ENCODE peak calls at places on chromosomes 11 and 22, in four cellular contexts. One of them, this sample, is unnamed.
A peak's percentile ranks its signal among the peaks of the same experiment; 100 is the strongest.

GRCh38 chr11:61815790-61816735 is 740 bp downstream of the FADS1 start:
- DNase-seq in A549: peak; percentile 79
- DNase-seq in transverse colon: peak; percentile 52
- DNase-seq in H1: peak; percentile 85
- DNase-seq in this sample: peak; percentile 81

GRCh38 chr11:130088217-130088616 is 18.5 kb downstream of the APLP2 start:
- DNase-seq in H1: no peak
- DNase-seq in transverse colon: no peak
- DNase-seq in A549: no peak
- DNase-seq in this sample: no peak

GRCh38 chr11:76665921-76666351 is 4.6 kb downstream of the LRRC32 start:
- DNase-seq in H1: no peak
- DNase-seq in A549: no peak
- DNase-seq in transverse colon: peak; percentile 5
- DNase-seq in this sample: peak; percentile 39

GRCh38 chr11:132312616-132313210 is 942.3 kb downstream of the NTM start:
- DNase-seq in transverse colon: no peak
- DNase-seq in H1: no peak
- DNase-seq in A549: peak; percentile 7
- DNase-seq in this sample: no peak

GRCh38 chr11:64204464-64204989 is 2.0 kb upstream of the FERMT3 start:
- DNase-seq in H1: peak; percentile 80
- DNase-seq in A549: peak; percentile 89
- DNase-seq in transverse colon: peak; percentile 93
- DNase-seq in this sample: peak; percentile 91

GRCh38 chr11:99260696-99261095 is 239.9 kb downstream of the CNTN5 start:
- DNase-seq in A549: peak; percentile 25
- DNase-seq in transverse colon: no peak
- DNase-seq in H1: no peak
- DNase-seq in this sample: no peak

GRCh38 chr22:49849161-49850020 is 4.3 kb upstream of the ZBED4 start:
- DNase-seq in transverse colon: no peak
- DNase-seq in H1: no peak
- DNase-seq in A549: no peak
- DNase-seq in this sample: no peak

GRCh38 chr11:124174001-124174400 is 9.1 kb upstream of the OR10D3 start:
- DNase-seq in H1: no peak
- DNase-seq in transverse colon: no peak
- DNase-seq in A549: peak; percentile 58
- DNase-seq in this sample: no peak

GRCh38 chr11:78020248-78020647 is 2.8 kb downstream of the KCTD14 start:
- DNase-seq in A549: peak; percentile 13
- DNase-seq in H1: no peak
- DNase-seq in transverse colon: no peak
- DNase-seq in this sample: no peak

GRCh38 chr22:39130892-39131855 is 21.3 kb downstream of the CBX7 start:
- DNase-seq in transverse colon: no peak
- DNase-seq in H1: no peak
- DNase-seq in A549: no peak
- DNase-seq in this sample: peak; percentile 29

GRCh38 chr11:12629601-12630313 is 44.5 kb upstream of the TEAD1 start:
- DNase-seq in transverse colon: no peak
- DNase-seq in H1: no peak
- DNase-seq in A549: no peak
- DNase-seq in this sample: no peak

GRCh38 chr11:33701302-33701701 is 676 bp upstream of the C11orf91 start:
- DNase-seq in transverse colon: no peak
- DNase-seq in A549: no peak
- DNase-seq in H1: no peak
- DNase-seq in this sample: no peak

GRCh38 chr11:16528639-16529038 is 172.3 kb upstream of the SOX6 start:
- DNase-seq in transverse colon: no peak
- DNase-seq in H1: no peak
- DNase-seq in A549: no peak
- DNase-seq in this sample: no peak

GRCh38 chr11:68146704-68147474 is 25.7 kb upstream of the CHKA start:
- DNase-seq in transverse colon: peak; percentile 84
- DNase-seq in A549: peak; percentile 92
- DNase-seq in H1: no peak
- DNase-seq in this sample: no peak

GRCh38 chr11:1161410-1162152 is 3.8 kb downstream of the MUC5AC start:
- DNase-seq in transverse colon: peak; percentile 3
- DNase-seq in H1: no peak
- DNase-seq in A549: no peak
- DNase-seq in this sample: no peak

GRCh38 chr22:50561401-50562074 is 1.2 kb downstream of the SYCE3 start:
- DNase-seq in A549: no peak
- DNase-seq in transverse colon: no peak
- DNase-seq in H1: no peak
- DNase-seq in this sample: no peak

GRCh38 chr11:10139081-10139480 is 154.9 kb downstream of the SBF2 start:
- DNase-seq in A549: no peak
- DNase-seq in transverse colon: no peak
- DNase-seq in H1: no peak
- DNase-seq in this sample: no peak
- TF ChIP-seq CTCF in A549: no peak
- TF ChIP-seq CTCF in transverse colon: no peak
- TF ChIP-seq CTCF in H1: no peak
- TF ChIP-seq CTCF in this sample: no peak

GRCh38 chr11:10386361-10386760 is 68.7 kb upstream of the AMPD3 start:
- DNase-seq in H1: no peak
- DNase-seq in transverse colon: no peak
- DNase-seq in A549: no peak
- DNase-seq in this sample: no peak

GRCh38 chr11:10386861-10387208 is 68.2 kb upstream of the AMPD3 start:
- DNase-seq in H1: no peak
- DNase-seq in A549: no peak
- DNase-seq in transverse colon: no peak
- DNase-seq in this sample: no peak

GRCh38 chr11:10388096-10388495 is 67.0 kb upstream of the AMPD3 start:
- DNase-seq in A549: no peak
- DNase-seq in transverse colon: no peak
- DNase-seq in H1: peak; percentile 37
- DNase-seq in this sample: no peak

GRCh38 chr11:10388574-10388973 is 66.5 kb upstream of the AMPD3 start:
- DNase-seq in H1: no peak
- DNase-seq in transverse colon: no peak
- DNase-seq in A549: no peak
- DNase-seq in this sample: no peak

GRCh38 chr11:10387209-10388083 is 67.6 kb upstream of the AMPD3 start:
- DNase-seq in transverse colon: peak; percentile 46
- DNase-seq in A549: no peak
- DNase-seq in H1: peak; percentile 34
- DNase-seq in this sample: peak; percentile 79
- H3K4me3 ChIP-seq in transverse colon: no peak overlapping the region
- H3K4me3 ChIP-seq in A549: no peak overlapping the region
- H3K4me3 ChIP-seq in H1: no peak overlapping the region
- H3K4me3 ChIP-seq in this sample: no peak overlapping the region

GRCh38 chr22:43923631-43924548 is at the start of gene PNPLA3:
- DNase-seq in A549: peak; percentile 71
- DNase-seq in H1: peak; percentile 98
- DNase-seq in transverse colon: peak; percentile 87
- DNase-seq in this sample: peak; percentile 92

GRCh38 chr22:43926349-43926710 is 2.7 kb downstream of the PNPLA3 start:
- DNase-seq in transverse colon: no peak
- DNase-seq in A549: no peak
- DNase-seq in H1: no peak
- DNase-seq in this sample: no peak

GRCh38 chr22:43928418-43929307 is 5.1 kb downstream of the PNPLA3 start:
- DNase-seq in A549: no peak
- DNase-seq in H1: no peak
- DNase-seq in transverse colon: no peak
- DNase-seq in this sample: no peak

GRCh38 chr22:43923191-43923590 is 414 bp upstream of the PNPLA3 start:
- DNase-seq in H1: peak; percentile 56
- DNase-seq in transverse colon: no peak
- DNase-seq in A549: no peak
- DNase-seq in this sample: no peak

DNA sequence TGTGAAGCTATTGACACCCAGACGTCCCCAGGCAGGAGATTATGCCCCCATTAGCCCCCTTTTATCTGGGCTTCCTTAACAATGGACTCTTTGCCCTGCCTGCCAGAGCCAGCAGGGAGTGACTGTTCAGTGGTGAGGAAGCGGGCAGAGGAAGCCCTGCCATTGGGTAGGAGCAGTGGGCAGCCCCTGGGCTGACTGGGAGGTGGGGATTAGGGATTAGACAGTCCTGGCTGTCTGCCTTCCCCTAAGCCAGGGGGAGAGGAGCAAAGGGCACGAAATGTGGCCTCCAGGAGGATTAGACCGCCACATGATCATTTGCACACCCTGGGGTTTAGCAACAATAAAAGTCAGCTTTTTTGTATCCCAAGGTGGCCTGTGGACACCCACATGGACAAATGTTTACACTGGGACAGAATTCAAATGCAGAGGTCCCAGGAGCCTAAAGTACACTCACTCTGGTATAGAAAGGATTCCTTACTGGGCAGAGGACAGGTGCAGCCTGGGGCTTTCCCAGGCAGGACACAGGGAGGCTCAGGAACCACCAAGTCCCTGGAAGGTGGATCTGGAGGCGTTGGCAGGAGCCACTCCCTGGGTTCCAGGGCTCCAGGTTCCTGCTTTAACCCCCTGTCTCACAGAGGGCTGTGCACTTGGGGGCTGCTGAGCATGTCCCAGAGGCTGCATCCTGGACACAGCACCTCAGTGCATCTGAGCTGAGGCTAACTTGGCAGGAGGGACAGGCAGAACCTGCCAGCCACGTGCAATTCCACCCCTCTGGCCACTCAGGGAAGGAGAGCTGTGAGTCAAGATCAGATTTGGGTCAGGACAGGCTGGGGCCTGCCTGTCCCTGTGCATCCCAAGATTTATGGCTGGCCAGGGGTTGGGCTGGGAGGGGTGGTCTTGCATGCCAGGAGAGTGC is 2.1 kb downstream of the PNPLA3 start:
- DNase-seq in A549: no peak
- DNase-seq in H1: peak; percentile 60
- DNase-seq in transverse colon: no peak
- DNase-seq in this sample: no peak
- TF ChIP-seq EP300 in A549: no peak
- TF ChIP-seq EP300 in H1: no peak
- TF ChIP-seq EP300 in transverse colon: no peak
- TF ChIP-seq EP300 in this sample: no peak

DNA sequence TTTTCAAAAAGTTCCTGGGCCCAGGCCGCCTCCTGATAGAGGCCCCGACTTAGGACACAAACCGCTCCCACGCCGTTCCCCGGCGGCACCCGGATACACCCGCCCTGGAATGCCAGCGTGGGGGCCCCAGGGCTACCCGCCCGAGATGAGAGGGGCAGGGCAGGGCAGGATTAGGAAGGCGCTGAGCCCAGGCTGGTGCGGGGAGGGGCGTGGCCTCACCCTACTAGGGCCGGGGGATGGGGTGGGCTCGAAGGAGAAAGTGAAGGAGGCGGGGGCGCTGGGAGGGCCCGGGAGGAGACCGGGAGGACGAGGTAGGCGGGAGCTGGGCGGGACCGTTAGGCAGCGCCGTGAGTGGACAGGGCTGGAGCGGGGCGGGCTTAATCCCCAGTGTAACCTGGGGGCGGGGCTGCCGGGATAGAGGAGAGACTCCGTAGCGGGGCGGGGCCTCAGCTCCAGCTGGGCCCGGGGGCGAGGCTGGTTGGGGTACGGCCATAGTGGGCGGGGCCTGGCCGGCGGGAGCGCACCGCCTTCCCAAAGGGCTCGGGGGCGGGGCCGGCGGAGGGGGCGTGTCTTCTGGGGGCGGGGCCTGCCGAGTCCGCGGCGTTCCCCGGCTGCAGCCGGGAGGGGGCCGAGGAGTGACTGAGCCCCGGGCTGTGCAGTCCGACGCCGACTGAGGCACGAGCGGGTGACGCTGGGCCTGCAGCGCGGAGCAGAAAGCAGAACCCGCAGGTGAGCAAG is at the start of gene CD82:
- DNase-seq in transverse colon: peak; percentile 100
- DNase-seq in H1: peak; percentile 99
- DNase-seq in A549: peak; percentile 96
- DNase-seq in this sample: peak; percentile 100
- TF ChIP-seq CTCF in transverse colon: peak; percentile 38
- TF ChIP-seq CTCF in H1: no peak
- TF ChIP-seq CTCF in A549: no peak
- TF ChIP-seq CTCF in this sample: no peak

DNA sequence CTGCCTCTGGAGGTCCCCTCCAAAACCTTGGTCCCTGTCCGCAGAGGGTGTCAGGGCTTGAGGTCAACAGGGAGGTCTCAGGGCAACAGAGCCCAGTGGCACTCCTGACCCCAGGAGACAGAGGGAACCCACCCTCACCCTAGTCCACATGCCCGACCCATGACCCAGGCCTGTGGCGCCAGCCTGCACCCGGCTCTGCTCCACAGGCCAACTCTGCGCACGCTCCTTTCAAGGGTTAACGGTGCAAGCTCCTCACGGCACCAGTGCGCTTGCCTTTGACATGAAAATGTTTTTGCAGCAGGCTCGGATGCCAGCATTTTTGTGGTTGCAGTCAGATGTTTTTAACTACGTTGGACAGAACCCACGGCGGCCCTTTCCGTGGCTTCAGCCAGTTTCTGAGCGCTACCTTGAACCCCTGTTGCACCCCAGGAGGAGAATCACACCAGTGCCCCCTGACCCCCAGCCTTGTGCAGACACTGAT is 68.6 kb downstream of the CDKN1C start:
- DNase-seq in transverse colon: peak; percentile 28
- DNase-seq in A549: no peak
- DNase-seq in H1: no peak
- DNase-seq in this sample: peak; percentile 74
- H3K4me3 ChIP-seq in transverse colon: no peak overlapping the region
- H3K4me3 ChIP-seq in A549: no peak overlapping the region
- H3K4me3 ChIP-seq in H1: no peak overlapping the region
- H3K4me3 ChIP-seq in this sample: no peak overlapping the region

GRCh38 chr11:107752954-107753822 is 41.3 kb upstream of the SLN start:
- DNase-seq in H1: no peak
- DNase-seq in transverse colon: no peak
- DNase-seq in A549: no peak
- DNase-seq in this sample: no peak
- TF ChIP-seq EP300 in H1: no peak
- TF ChIP-seq EP300 in transverse colon: no peak
- TF ChIP-seq EP300 in A549: no peak
- TF ChIP-seq EP300 in this sample: no peak

GRCh38 chr11:95387319-95387718 is 156.3 kb upstream of the SESN3 start:
- DNase-seq in A549: no peak
- DNase-seq in transverse colon: no peak
- DNase-seq in H1: no peak
- DNase-seq in this sample: no peak

GRCh38 chr11:95389427-95389826 is 158.4 kb upstream of the SESN3 start:
- DNase-seq in transverse colon: no peak
- DNase-seq in A549: no peak
- DNase-seq in H1: no peak
- DNase-seq in this sample: no peak

GRCh38 chr11:95388086-95388485 is 157.1 kb upstream of the SESN3 start:
- DNase-seq in A549: no peak
- DNase-seq in transverse colon: no peak
- DNase-seq in H1: no peak
- DNase-seq in this sample: no peak

GRCh38 chr11:95385577-95385976 is 154.6 kb upstream of the SESN3 start:
- DNase-seq in A549: no peak
- DNase-seq in H1: no peak
- DNase-seq in transverse colon: no peak
- DNase-seq in this sample: no peak
- TF ChIP-seq CTCF in A549: no peak
- TF ChIP-seq CTCF in H1: no peak
- TF ChIP-seq CTCF in transverse colon: no peak
- TF ChIP-seq CTCF in this sample: no peak